ENCODE peak calls at places on chromosome 16, in seven cellular contexts. Y is astrocyte of the cerebellum, N is AG04450, B is stomach, J is psoas muscle, H is tibial artery, F is breast epithelium. A is an unnamed sample.

GRCh38 chr16:53743149-53743566 is 39.2 kb downstream of the FTO start:
- DNase-seq in Y (no peak), H (no peak), F (no peak), N (no peak), J (no peak), B (no peak), A (no peak)

GRCh38 chr16:48534601-48535340 is 75.2 kb downstream of the N4BP1 start:
- DNase-seq in F (no peak), H (no peak), N (no peak), Y (no peak), B (no peak), J (no peak), A (no peak)

GRCh38 chr16:85519540-85520231 is 93.4 kb upstream of the GSE1 start:
- DNase-seq in F (no peak), N (no peak), H (no peak), J (no peak), B (no peak), Y (no peak), A (no peak)

GRCh38 chr16:2035431-2036199 is 8.9 kb downstream of the NHERF2 start:
- DNase-seq in Y (peak; percentile 54), H (peak; percentile 90), F (peak; percentile 65), B (peak; percentile 85), J (no peak), N (peak; percentile 43), A (peak; percentile 81)

GRCh38 chr16:85056211-85056748 is 28.7 kb downstream of the KIAA0513 start:
- DNase-seq in N (no peak), Y (no peak), F (no peak), J (no peak), H (no peak), B (no peak), A (no peak)

GRCh38 chr16:6861136-6861535 is 471.5 kb upstream of the RBFOX1 start:
- DNase-seq in N (no peak), B (no peak), F (no peak), H (no peak), J (no peak), Y (no peak), A (no peak)

GRCh38 chr16:85686912-85687591 is 1.7 kb downstream of the GINS2 start:
- DNase-seq in N (no peak), B (no peak), F (no peak), J (no peak), H (no peak), Y (no peak), A (no peak)

GRCh38 chr16:30948956-30949654 is at the start of gene ORAI3:
- DNase-seq in B (peak; percentile 77), N (no peak), Y (no peak), F (peak; percentile 68), J (peak; percentile 88), H (peak; percentile 89), A (peak; percentile 75)

GRCh38 chr16:83623091-83623730 is 184.6 kb upstream of the HSBP1 start:
- DNase-seq in J (no peak), N (no peak), Y (no peak), F (no peak), H (no peak), B (no peak), A (no peak)

GRCh38 chr16:2147981-2148671 is at the start of gene RAB26:
- DNase-seq in J (peak; percentile 94), N (no peak), F (peak; percentile 89), Y (no peak), H (peak; percentile 92), B (peak; percentile 95), A (no peak)

GRCh38 chr16:52068447-52069074 is 478.4 kb downstream of the TOX3 start:
- DNase-seq in F (no peak), B (peak; percentile 35), J (no peak), Y (no peak), N (no peak), H (no peak), A (no peak)
- TF ChIP-seq CTCF in F (no peak), B (no peak), J (no peak), Y (peak; percentile 1), N (no peak), H (no peak), A (no peak)

DNA sequence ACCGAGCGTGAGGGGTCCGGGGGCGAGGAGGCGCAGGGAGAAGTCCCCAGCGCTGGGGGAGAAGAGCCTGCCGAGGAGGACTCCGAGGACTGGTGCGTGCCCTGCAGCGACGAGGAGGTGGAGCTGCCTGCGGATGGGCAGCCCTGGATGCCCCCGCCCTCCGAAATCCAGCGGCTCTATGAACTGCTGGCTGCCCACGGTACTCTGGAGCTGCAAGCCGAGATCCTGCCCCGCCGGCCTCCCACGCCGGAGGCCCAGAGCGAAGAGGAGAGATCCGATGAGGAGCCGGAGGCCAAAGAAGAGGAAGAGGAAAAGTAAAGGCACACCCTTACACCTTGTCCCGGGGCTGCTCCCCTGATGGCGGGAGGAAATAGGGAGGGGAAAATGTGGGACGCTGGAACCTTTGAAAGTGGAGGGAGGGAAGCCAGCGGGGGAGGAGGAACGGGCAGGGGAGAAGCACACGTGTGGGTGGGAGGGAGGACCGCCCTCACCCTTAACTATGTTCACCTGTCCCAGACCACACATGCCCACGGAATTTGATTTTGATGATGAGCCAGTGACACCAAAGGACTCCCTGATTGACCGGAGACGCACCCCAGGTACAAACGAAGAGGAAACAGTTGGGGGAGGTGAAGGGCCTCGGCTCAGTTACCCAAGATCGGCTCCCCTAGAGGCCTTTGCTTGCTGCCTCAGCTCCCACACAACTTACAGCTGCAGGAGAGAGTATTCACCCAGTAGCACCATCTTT is 916 bp downstream of the PAGR1 start:
- DNase-seq in B (peak; percentile 65), N (no peak), H (peak; percentile 90), F (no peak), Y (no peak), J (peak; percentile 77), A (peak; percentile 54)
- TF ChIP-seq CTCF in B (no peak), N (peak; percentile 37), H (no peak), F (no peak), Y (peak; percentile 30), J (no peak), A (no peak)

DNA sequence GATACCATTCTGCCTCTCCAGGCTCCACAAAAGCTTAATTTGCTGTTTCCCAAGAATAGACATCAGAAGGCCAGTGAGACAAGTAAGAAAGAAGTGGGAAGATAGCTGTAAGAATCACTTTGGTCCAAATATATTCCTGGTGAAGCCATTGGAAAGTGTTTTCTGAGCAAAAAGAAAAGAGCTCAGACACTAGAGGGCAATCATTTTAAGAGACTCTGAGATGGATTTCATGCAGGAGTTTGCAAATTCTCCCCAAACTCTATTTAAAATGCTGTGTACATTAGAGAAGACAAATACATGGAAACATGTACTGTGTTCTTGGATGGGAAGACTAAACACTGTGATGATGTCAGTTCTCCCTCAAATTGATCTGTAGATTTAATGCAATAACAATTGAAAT is 8.0 kb upstream of the SLC6A2 start:
- DNase-seq in H (no peak), Y (no peak), F (no peak), B (no peak), J (no peak), N (no peak), A (no peak)
- TF ChIP-seq CTCF in H (no peak), Y (peak; percentile 2), F (no peak), B (no peak), J (no peak), N (no peak), A (no peak)

GRCh38 chr16:57906385-57907316 is 64.3 kb downstream of the CNGB1 start:
- DNase-seq in Y (no peak), H (no peak), N (no peak), B (no peak), J (no peak), F (no peak), A (no peak)
- TF ChIP-seq CTCF in Y (peak; percentile 64), H (peak; percentile 25), N (peak; percentile 57), B (no peak), J (no peak), F (peak; percentile 17), A (no peak)

GRCh38 chr16:66696669-66697630 is at the start of gene CMTM4:
- DNase-seq in Y (peak; percentile 62), B (peak; percentile 91), J (peak; percentile 92), N (peak; percentile 26), H (peak; percentile 94), F (peak; percentile 84), A (peak; percentile 85)
- TF ChIP-seq CTCF in Y (peak; percentile 12), B (no peak), J (peak; percentile 37), N (no peak), H (peak; percentile 29), F (no peak), A (no peak)

A was measured in mesothelial cell of epicardium.